ENCODE peak calls at places on chromosomes 6 and 20, in four cellular contexts. A, W, Z and C are unnamed samples.

GRCh38 chr6:118659513-118660217 is 8.3 kb upstream of the CEP85L start:
- DNase-seq in Z (no peak), A (no peak), W (no peak), C (no peak)

GRCh38 chr20:45910670-45911485 is 1.1 kb downstream of the PLTP start:
- DNase-seq in Z (peak), W (no peak), A (peak), C (peak)

GRCh38 chr6:100347901-100348550 is 116.7 kb downstream of the SIM1 start:
- DNase-seq in A (no peak), W (no peak), Z (peak), C (no peak)

GRCh38 chr20:33305591-33306057 is 22.6 kb downstream of the BPIFB1 start:
- DNase-seq in A (no peak), Z (peak), W (peak), C (no peak)

GRCh38 chr6:11808054-11808453 is 29.5 kb upstream of the ADTRP start:
- DNase-seq in Z (no peak), W (no peak), A (no peak), C (no peak)

GRCh38 chr6:26439151-26439550 is 1.2 kb upstream of the BTN3A3 start:
- DNase-seq in A (no peak), W (no peak), Z (no peak), C (no peak)

GRCh38 chr6:128919412-128919811 is 36.5 kb downstream of the LAMA2 start:
- DNase-seq in W (peak), Z (peak), A (no peak), C (no peak)

GRCh38 chr20:49386848-49387605 is 95.4 kb downstream of the KCNB1 start:
- DNase-seq in Z (no peak), W (no peak), A (no peak), C (no peak)

GRCh38 chr6:35568967-35569606 is 56.4 kb upstream of the TULP1 start:
- DNase-seq in W (no peak), Z (peak), A (peak), C (peak)

GRCh38 chr6:132391391-132392291 is 9.6 kb downstream of the MOXD1 start:
- DNase-seq in A (no peak), Z (peak), W (peak), C (no peak)

GRCh38 chr20:63850689-63851547 is 10.4 kb upstream of the ABHD16B start:
- DNase-seq in W (no peak), A (no peak), Z (no peak), C (no peak)

GRCh38 chr20:49545572-49545971 is 22.4 kb downstream of the PTGIS start:
- DNase-seq in A (no peak), W (no peak), Z (no peak), C (no peak)

GRCh38 chr20:41314386-41314785 is 3.1 kb downstream of the ZHX3 start:
- DNase-seq in W (no peak), Z (peak), A (no peak), C (no peak)

GRCh38 chr6:109183109-109183508 is 87.8 kb downstream of the CEP57L1 start:
- DNase-seq in Z (peak), A (no peak), W (no peak), C (no peak)

GRCh38 chr6:106546322-106547052 is 82.8 kb downstream of the RTN4IP1 start:
- DNase-seq in A (no peak), W (peak), Z (peak), C (no peak)

GRCh38 chr6:89596484-89596883 is 42.1 kb downstream of the LYRM2 start:
- DNase-seq in A (no peak), Z (peak), W (no peak), C (no peak)

GRCh38 chr6:36623547-36624459 is 29.6 kb downstream of the SRSF3 start:
- DNase-seq in Z (peak), A (peak), W (no peak), C (peak)

GRCh38 chr6:4125933-4126864 is 9.2 kb downstream of the ECI2 start:
- DNase-seq in Z (peak), A (no peak), W (peak), C (no peak)

GRCh38 chr6:35089216-35089934 is 51.8 kb downstream of the TCP11 start:
- DNase-seq in A (no peak), Z (no peak), W (no peak), C (no peak)

GRCh38 chr6:14224359-14225103 is 107.0 kb downstream of the CD83 start:
- DNase-seq in A (no peak), Z (no peak), W (no peak), C (no peak)

GRCh38 chr20:437787-438486 is 24.4 kb downstream of the TBC1D20 start:
- DNase-seq in Z (no peak), A (peak), W (no peak), C (no peak)

GRCh38 chr6:137707590-137708360 is 159.3 kb upstream of the TNFAIP3 start:
- DNase-seq in A (peak), Z (peak), W (no peak), C (peak)

GRCh38 chr6:34200340-34200971 is 36.2 kb upstream of the HMGA1 start:
- DNase-seq in W (no peak), A (no peak), Z (no peak), C (no peak)

GRCh38 chr6:102300350-102300749 is 906.8 kb downstream of the GRIK2 start:
- DNase-seq in W (no peak), A (no peak), Z (no peak), C (no peak)

GRCh38 chr6:4864534-4864933 is 88.3 kb downstream of the CDYL start:
- DNase-seq in A (no peak), Z (no peak), W (no peak), C (no peak)